ENCODE peak calls at places on chromosome 14, in six cellular contexts. One of them, this sample, is unnamed.

GRCh38 chr14:77123381-77124344 is 17.9 kb downstream of the ZDHHC22 start:
- DNase-seq in A549: no peak
- DNase-seq in endothelial cell of umbilical vein: no peak
- DNase-seq in GM12878: no peak
- DNase-seq in K562: peak; percentile 30
- DNase-seq in HepG2: no peak
- DNase-seq in this sample: no peak

GRCh38 chr14:104977681-104978647 is at the start of gene AHNAK2:
- DNase-seq in GM12878: no peak
- DNase-seq in A549: peak; percentile 82
- DNase-seq in endothelial cell of umbilical vein: peak; percentile 68
- DNase-seq in HepG2: peak; percentile 69
- DNase-seq in K562: peak; percentile 85
- DNase-seq in this sample: peak; percentile 81

GRCh38 chr14:61642246-61642982 is 52.9 kb upstream of the HIF1A start:
- DNase-seq in endothelial cell of umbilical vein: no peak
- DNase-seq in GM12878: no peak
- DNase-seq in HepG2: no peak
- DNase-seq in K562: no peak
- DNase-seq in A549: peak; percentile 7
- DNase-seq in this sample: no peak

GRCh38 chr14:96027356-96028335 is 11.5 kb upstream of the C14orf132 start:
- DNase-seq in K562: no peak
- DNase-seq in HepG2: no peak
- DNase-seq in endothelial cell of umbilical vein: no peak
- DNase-seq in A549: no peak
- DNase-seq in GM12878: no peak
- DNase-seq in this sample: no peak

GRCh38 chr14:38721822-38722431 is 381.1 kb downstream of the SEC23A start:
- DNase-seq in HepG2: peak; percentile 77
- DNase-seq in endothelial cell of umbilical vein: peak; percentile 89
- DNase-seq in GM12878: peak; percentile 4
- DNase-seq in K562: peak; percentile 34
- DNase-seq in A549: peak; percentile 46
- DNase-seq in this sample: peak; percentile 48

GRCh38 chr14:97274626-97275025 is 477.4 kb downstream of the VRK1 start:
- DNase-seq in HepG2: no peak
- DNase-seq in A549: no peak
- DNase-seq in GM12878: no peak
- DNase-seq in endothelial cell of umbilical vein: no peak
- DNase-seq in K562: no peak
- DNase-seq in this sample: no peak

GRCh38 chr14:65927871-65928270 is 515.3 kb downstream of the FUT8 start:
- DNase-seq in endothelial cell of umbilical vein: no peak
- DNase-seq in GM12878: no peak
- DNase-seq in K562: peak; percentile 1
- DNase-seq in A549: no peak
- DNase-seq in HepG2: no peak
- DNase-seq in this sample: no peak

GRCh38 chr14:75277000-75277795 is 1.4 kb upstream of the FOS start:
- DNase-seq in endothelial cell of umbilical vein: peak; percentile 96
- DNase-seq in GM12878: no peak
- DNase-seq in K562: peak; percentile 86
- DNase-seq in A549: peak; percentile 90
- DNase-seq in HepG2: peak; percentile 66
- DNase-seq in this sample: peak; percentile 85

GRCh38 chr14:54890794-54891193 is 11.8 kb downstream of the GCH1 start:
- DNase-seq in A549: no peak
- DNase-seq in GM12878: peak; percentile 66
- DNase-seq in HepG2: no peak
- DNase-seq in K562: no peak
- DNase-seq in endothelial cell of umbilical vein: no peak
- DNase-seq in this sample: no peak

GRCh38 chr14:104550340-104550848 is 29.2 kb upstream of the C14orf180 start:
- DNase-seq in HepG2: no peak
- DNase-seq in A549: no peak
- DNase-seq in K562: no peak
- DNase-seq in GM12878: no peak
- DNase-seq in endothelial cell of umbilical vein: no peak
- DNase-seq in this sample: no peak

GRCh38 chr14:105021656-105022275 is 883 bp upstream of the CDCA4 start:
- DNase-seq in endothelial cell of umbilical vein: no peak
- DNase-seq in HepG2: peak; percentile 47
- DNase-seq in GM12878: no peak
- DNase-seq in A549: peak; percentile 84
- DNase-seq in K562: peak; percentile 73
- DNase-seq in this sample: peak; percentile 76

GRCh38 chr14:39097159-39097558 is 5.9 kb downstream of the SEC23A start:
- DNase-seq in A549: peak; percentile 50
- DNase-seq in endothelial cell of umbilical vein: peak; percentile 60
- DNase-seq in GM12878: no peak
- DNase-seq in K562: peak; percentile 3
- DNase-seq in HepG2: peak; percentile 90
- DNase-seq in this sample: peak; percentile 7

GRCh38 chr14:106294324-106294723 is 767.9 kb downstream of the TMEM121 start:
- DNase-seq in GM12878: no peak
- DNase-seq in K562: no peak
- DNase-seq in A549: no peak
- DNase-seq in HepG2: no peak
- DNase-seq in endothelial cell of umbilical vein: no peak
- DNase-seq in this sample: no peak

GRCh38 chr14:73785336-73785833 is 66.2 kb upstream of the PTGR2 start:
- DNase-seq in A549: peak; percentile 66
- DNase-seq in GM12878: no peak
- DNase-seq in HepG2: peak; percentile 50
- DNase-seq in endothelial cell of umbilical vein: peak; percentile 75
- DNase-seq in K562: peak; percentile 50
- DNase-seq in this sample: peak; percentile 75

GRCh38 chr14:99430491-99430890 is 50.2 kb downstream of the SETD3 start:
- DNase-seq in endothelial cell of umbilical vein: peak; percentile 13
- DNase-seq in K562: no peak
- DNase-seq in A549: peak; percentile 16
- DNase-seq in HepG2: no peak
- DNase-seq in GM12878: no peak
- DNase-seq in this sample: peak; percentile 6

GRCh38 chr14:52190532-52190931 is 77.0 kb upstream of the PTGDR start:
- DNase-seq in GM12878: no peak
- DNase-seq in endothelial cell of umbilical vein: no peak
- DNase-seq in K562: no peak
- DNase-seq in HepG2: no peak
- DNase-seq in A549: no peak
- DNase-seq in this sample: no peak

GRCh38 chr14:106372870-106373657 is 846.7 kb downstream of the TMEM121 start:
- DNase-seq in K562: peak; percentile 75
- DNase-seq in HepG2: peak; percentile 42
- DNase-seq in GM12878: no peak
- DNase-seq in A549: peak; percentile 51
- DNase-seq in endothelial cell of umbilical vein: no peak
- DNase-seq in this sample: peak; percentile 64

GRCh38 chr14:41498959-41499358 is 107.7 kb upstream of the LRFN5 start:
- DNase-seq in endothelial cell of umbilical vein: no peak
- DNase-seq in GM12878: no peak
- DNase-seq in HepG2: no peak
- DNase-seq in A549: no peak
- DNase-seq in K562: no peak
- DNase-seq in this sample: no peak

GRCh38 chr14:94885481-94886155 is 115.7 kb upstream of the GSC start:
- DNase-seq in endothelial cell of umbilical vein: no peak
- DNase-seq in HepG2: no peak
- DNase-seq in GM12878: no peak
- DNase-seq in A549: no peak
- DNase-seq in K562: no peak
- DNase-seq in this sample: no peak

GRCh38 chr14:33940561-33941011 is 10.3 kb downstream of the EGLN3 start:
- DNase-seq in endothelial cell of umbilical vein: no peak
- DNase-seq in A549: no peak
- DNase-seq in HepG2: no peak
- DNase-seq in GM12878: no peak
- DNase-seq in K562: peak; percentile 69
- DNase-seq in this sample: no peak

GRCh38 chr14:33943081-33943480 is 7.8 kb downstream of the EGLN3 start:
- DNase-seq in endothelial cell of umbilical vein: no peak
- DNase-seq in GM12878: no peak
- DNase-seq in HepG2: no peak
- DNase-seq in K562: peak; percentile 40
- DNase-seq in A549: no peak
- DNase-seq in this sample: no peak

GRCh38 chr14:33945329-33945728 is 5.5 kb downstream of the EGLN3 start:
- DNase-seq in HepG2: no peak
- DNase-seq in endothelial cell of umbilical vein: no peak
- DNase-seq in K562: no peak
- DNase-seq in A549: no peak
- DNase-seq in GM12878: no peak
- DNase-seq in this sample: no peak

GRCh38 chr14:33941727-33942126 is 9.1 kb downstream of the EGLN3 start:
- DNase-seq in endothelial cell of umbilical vein: no peak
- DNase-seq in GM12878: no peak
- DNase-seq in HepG2: no peak
- DNase-seq in K562: peak; percentile 30
- DNase-seq in A549: no peak
- DNase-seq in this sample: no peak

DNA sequence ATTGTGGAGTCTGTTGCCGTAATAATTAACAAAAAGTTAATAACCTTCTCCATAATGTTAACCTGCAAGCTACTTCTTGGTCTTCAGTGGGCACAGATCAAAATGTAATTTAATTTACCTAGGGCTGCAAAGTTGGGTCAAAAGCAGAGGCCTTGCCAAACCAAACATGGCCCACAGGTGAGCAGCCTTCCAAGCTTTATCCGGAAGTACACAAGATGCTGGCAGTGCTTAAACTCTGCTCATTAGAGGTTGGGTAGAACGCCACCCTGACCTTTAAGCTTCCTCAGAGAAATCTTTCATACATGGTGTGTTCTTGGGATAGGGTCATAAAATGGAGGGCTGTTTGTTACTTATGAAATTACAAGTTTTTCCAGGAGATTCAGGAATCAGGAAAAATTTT is 7.4 kb downstream of the EGLN3 start:
- DNase-seq in A549: no peak
- DNase-seq in K562: no peak
- DNase-seq in HepG2: no peak
- DNase-seq in endothelial cell of umbilical vein: no peak
- DNase-seq in GM12878: no peak
- DNase-seq in this sample: no peak
- TF ChIP-seq MYC in A549: no peak
- TF ChIP-seq MYC in K562: no peak
- TF ChIP-seq MYC in HepG2: no peak
- TF ChIP-seq MYC in endothelial cell of umbilical vein: no peak
- TF ChIP-seq MYC in GM12878: no peak
- TF ChIP-seq MYC in this sample: no peak

GRCh38 chr14:90179809-90180779 is 76.3 kb upstream of the PSMC1 start:
- DNase-seq in endothelial cell of umbilical vein: no peak
- DNase-seq in K562: no peak
- DNase-seq in HepG2: no peak
- DNase-seq in GM12878: no peak
- DNase-seq in A549: no peak
- DNase-seq in this sample: no peak
- TF ChIP-seq MYC in endothelial cell of umbilical vein: no peak
- TF ChIP-seq MYC in K562: no peak
- TF ChIP-seq MYC in HepG2: no peak
- TF ChIP-seq MYC in GM12878: no peak
- TF ChIP-seq MYC in A549: no peak
- TF ChIP-seq MYC in this sample: no peak

DNA sequence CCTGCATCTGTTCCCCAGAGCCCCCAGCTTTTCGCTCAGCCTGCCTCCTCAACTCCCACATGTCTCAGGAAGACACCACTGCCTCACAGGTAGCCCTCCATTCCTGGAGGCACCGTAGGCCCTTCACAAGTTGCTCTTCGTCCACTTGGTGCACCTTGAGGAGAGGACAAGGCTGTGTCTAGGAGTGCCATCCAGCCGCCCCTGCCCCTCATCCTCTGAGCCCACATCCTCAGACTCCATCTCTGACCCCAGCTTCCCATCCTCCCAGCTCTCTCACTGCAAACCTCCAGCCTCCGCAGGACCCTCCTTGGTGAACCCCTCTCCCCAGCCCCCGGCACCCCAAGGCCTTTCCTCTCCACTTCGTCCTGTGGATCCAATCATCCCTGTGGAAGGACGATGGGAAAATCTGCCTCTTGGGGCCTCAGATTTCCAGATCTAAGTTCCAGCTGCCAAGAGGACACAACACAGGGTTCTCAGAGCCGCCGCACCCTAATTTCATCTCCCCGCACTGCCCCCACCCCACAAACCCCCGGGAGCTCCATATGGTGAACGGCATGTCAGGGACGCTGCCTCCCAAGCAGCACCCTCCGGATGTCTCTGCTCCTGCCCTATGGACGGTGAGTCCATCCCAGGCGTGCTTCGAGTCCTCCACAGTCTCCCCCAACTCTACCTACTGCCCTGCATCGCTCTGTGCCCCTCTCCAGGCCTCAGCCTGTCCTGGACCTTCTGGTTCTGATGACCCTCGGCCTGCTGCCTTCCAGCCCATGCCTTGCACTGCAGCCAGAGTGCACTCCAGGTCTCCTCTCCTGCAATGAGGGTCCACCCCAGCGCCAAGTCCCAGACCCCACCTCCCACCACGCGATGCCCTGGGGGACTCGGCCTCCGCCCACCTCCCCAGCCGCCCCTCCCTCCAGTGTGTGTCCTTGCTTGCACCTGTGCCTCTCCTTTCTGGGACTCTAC is 314.1 kb upstream of the DIO3 start:
- DNase-seq in GM12878: no peak
- DNase-seq in K562: no peak
- DNase-seq in A549: no peak
- DNase-seq in HepG2: no peak
- DNase-seq in endothelial cell of umbilical vein: no peak
- DNase-seq in this sample: no peak
- TF ChIP-seq MYC in GM12878: no peak
- TF ChIP-seq MYC in K562: no peak
- TF ChIP-seq MYC in A549: no peak
- TF ChIP-seq MYC in HepG2: no peak
- TF ChIP-seq MYC in endothelial cell of umbilical vein: no peak
- TF ChIP-seq MYC in this sample: no peak

GRCh38 chr14:101033006-101033405 is 129.5 kb upstream of the RTL1 start:
- DNase-seq in GM12878: no peak
- DNase-seq in A549: no peak
- DNase-seq in endothelial cell of umbilical vein: no peak
- DNase-seq in HepG2: no peak
- DNase-seq in K562: no peak
- DNase-seq in this sample: no peak
- TF ChIP-seq MYC in GM12878: no peak
- TF ChIP-seq MYC in A549: no peak
- TF ChIP-seq MYC in endothelial cell of umbilical vein: no peak
- TF ChIP-seq MYC in HepG2: no peak
- TF ChIP-seq MYC in K562: no peak
- TF ChIP-seq MYC in this sample: no peak

DNA sequence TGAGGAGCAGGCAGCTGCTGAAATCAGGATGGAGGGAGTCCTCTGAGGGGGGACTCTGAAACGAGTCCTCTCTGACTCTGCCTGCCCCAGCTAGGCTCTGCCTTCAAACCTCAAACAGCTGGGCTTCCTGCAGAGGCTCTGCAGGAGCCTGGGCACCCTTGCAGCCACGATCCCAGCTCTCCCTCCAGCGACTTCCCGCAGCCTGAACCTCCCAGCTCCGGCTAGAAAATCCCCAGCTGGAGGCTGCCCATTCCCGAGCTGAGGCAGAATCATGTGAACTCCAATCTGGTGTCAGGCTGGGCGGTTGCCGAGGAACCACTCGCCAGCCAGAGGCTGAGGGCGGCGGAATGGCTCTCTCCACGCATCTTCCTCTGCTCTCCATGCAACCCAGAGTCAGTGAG is at the start of gene GPR68:
- DNase-seq in endothelial cell of umbilical vein: no peak
- DNase-seq in K562: no peak
- DNase-seq in HepG2: no peak
- DNase-seq in A549: no peak
- DNase-seq in GM12878: no peak
- DNase-seq in this sample: peak; percentile 75
- TF ChIP-seq MYC in endothelial cell of umbilical vein: no peak
- TF ChIP-seq MYC in K562: no peak
- TF ChIP-seq MYC in HepG2: no peak
- TF ChIP-seq MYC in A549: no peak
- TF ChIP-seq MYC in GM12878: no peak
- TF ChIP-seq MYC in this sample: no peak

This sample was measured in NB4.